ENCODE peak calls at places on chromosomes 6 and 20, in seven cellular contexts. O is CD8-positive, alpha-beta memory T cell; V is left ventricle myocardium inferior; A is pancreas; C is SJCRH30; K is DND-41; U is uterus. S is an unnamed sample.

GRCh38 chr6:110878751-110879539 is 4.4 kb downstream of the AMD1 start:
- DNase-seq in O (peak; percentile 23), V (no peak), A (no peak), C (no peak), K (peak; percentile 36), U (no peak), S (peak; percentile 44)

GRCh38 chr6:151240861-151241642 is 1.3 kb downstream of the AKAP12 start:
- DNase-seq in O (no peak), V (peak; percentile 38), A (peak; percentile 34), C (peak; percentile 77), K (no peak), U (peak; percentile 62), S (peak; percentile 59)

GRCh38 chr20:51156041-51156795 is 133.3 kb upstream of the KCNG1 start:
- DNase-seq in O (no peak), V (no peak), A (no peak), C (no peak), K (no peak), U (peak; percentile 68), S (peak; percentile 77)

GRCh38 chr6:52098649-52099184 is 11.3 kb upstream of the PKHD1 start:
- DNase-seq in O (no peak), V (no peak), A (no peak), C (peak; percentile 49), K (no peak), U (no peak), S (no peak)

GRCh38 chr6:46005254-46005653 is 10.4 kb downstream of the CLIC5 start:
- DNase-seq in O (no peak), V (no peak), A (no peak), C (no peak), K (no peak), U (no peak), S (no peak)

GRCh38 chr20:21234816-21235215 is 68.3 kb upstream of the XRN2 start:
- DNase-seq in O (no peak), V (no peak), A (no peak), C (peak; percentile 75), K (no peak), U (no peak), S (no peak)

GRCh38 chr20:50259705-50260479 is 69.3 kb downstream of the CEBPB start:
- DNase-seq in O (no peak), V (peak; percentile 64), A (no peak), C (no peak), K (no peak), U (no peak), S (peak; percentile 40)

GRCh38 chr6:81023007-81023582 is 729.4 kb downstream of the TENT5A start:
- DNase-seq in O (no peak), V (no peak), A (no peak), C (peak; percentile 15), K (no peak), U (no peak), S (no peak)

GRCh38 chr6:143337201-143337949 is 113.1 kb downstream of the ADAT2 start:
- DNase-seq in O (peak; percentile 29), V (peak; percentile 22), A (peak; percentile 33), C (peak; percentile 58), K (peak; percentile 57), U (no peak), S (peak; percentile 79)

GRCh38 chr20:5156670-5157448 is 30.1 kb downstream of the CDS2 start:
- DNase-seq in O (no peak), V (no peak), A (no peak), C (no peak), K (no peak), U (no peak), S (no peak)

GRCh38 chr6:97053643-97054411 is 129.3 kb downstream of the KLHL32 start:
- DNase-seq in O (no peak), V (no peak), A (no peak), C (no peak), K (no peak), U (no peak), S (no peak)

GRCh38 chr6:97064578-97064977 is 140.1 kb downstream of the KLHL32 start:
- DNase-seq in O (no peak), V (no peak), A (no peak), C (no peak), K (no peak), U (no peak), S (no peak)

GRCh38 chr6:97060254-97060653 is 135.7 kb downstream of the KLHL32 start:
- DNase-seq in O (no peak), V (no peak), A (no peak), C (no peak), K (no peak), U (no peak), S (no peak)

GRCh38 chr6:97055743-97056142 is 131.2 kb downstream of the KLHL32 start:
- DNase-seq in O (no peak), V (no peak), A (no peak), C (no peak), K (no peak), U (no peak), S (no peak)

DNA sequence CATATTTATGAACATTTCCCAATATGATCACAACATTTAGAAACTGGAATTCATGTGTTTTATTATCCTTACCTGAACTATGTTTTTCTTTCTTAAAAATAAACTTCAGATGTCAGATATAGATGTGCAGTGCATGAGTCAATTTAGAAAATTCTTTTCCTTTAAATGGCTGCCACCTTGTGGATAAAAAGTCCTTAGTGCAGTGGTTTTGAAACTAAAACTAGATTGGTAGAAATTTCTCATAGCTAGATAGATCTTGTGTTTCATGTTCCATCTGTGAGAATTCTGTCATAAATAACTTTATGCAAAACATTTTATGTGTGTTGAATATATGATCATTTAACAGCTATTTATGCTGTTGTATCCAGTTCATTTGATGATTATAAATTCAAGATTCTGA is 134.9 kb downstream of the KLHL32 start:
- DNase-seq in O (no peak), V (no peak), A (no peak), C (peak; percentile 40), K (no peak), U (no peak), S (no peak)
- H3K27me3 ChIP-seq in O (no peaks in the 10 kb centered on the region), V (peaks cover 8% of the 10 kb centered on the region), A (no peaks in the 10 kb centered on the region), C (peaks cover 4% of the 10 kb centered on the region), K (peaks cover 12% of the 10 kb centered on the region), U (no peaks in the 10 kb centered on the region), S (peaks cover 3% of the 10 kb centered on the region)

DNA sequence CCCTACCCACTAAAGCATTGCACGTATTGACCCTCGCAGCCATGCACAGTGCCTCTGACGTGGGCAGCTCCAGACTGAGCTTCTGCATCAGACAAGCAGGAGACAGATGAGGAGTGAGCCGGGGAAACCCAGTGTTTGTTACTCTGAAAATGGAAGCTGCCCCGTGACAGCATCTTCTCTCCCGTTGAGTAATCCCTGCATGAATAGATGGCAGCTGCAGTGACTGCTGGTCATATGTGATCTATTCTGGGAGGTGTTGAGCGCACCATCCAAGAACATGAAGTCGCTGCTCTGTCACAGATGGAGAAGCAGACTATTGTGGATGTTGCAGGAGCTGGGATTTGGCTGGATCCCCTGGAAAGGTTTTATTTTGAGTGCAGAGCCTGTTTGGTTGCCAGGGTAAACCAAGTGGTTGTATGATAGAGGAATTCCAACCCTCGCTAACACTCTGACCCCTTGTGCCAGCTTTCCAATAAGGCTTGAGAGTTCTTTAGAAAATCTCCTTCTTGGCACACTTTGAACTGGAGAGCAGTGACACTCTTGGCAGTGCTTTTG is 242.2 kb downstream of the NRN1 start:
- DNase-seq in O (no peak), V (peak; percentile 50), A (no peak), C (peak; percentile 53), K (no peak), U (no peak), S (no peak)
- H3K4me3 ChIP-seq in O (no peak overlapping the region), V (peak overlapping the region; percentile 38), A (no peak overlapping the region), C (no peak overlapping the region), K (no peak overlapping the region), U (no peak overlapping the region), S (no peak overlapping the region)

DNA sequence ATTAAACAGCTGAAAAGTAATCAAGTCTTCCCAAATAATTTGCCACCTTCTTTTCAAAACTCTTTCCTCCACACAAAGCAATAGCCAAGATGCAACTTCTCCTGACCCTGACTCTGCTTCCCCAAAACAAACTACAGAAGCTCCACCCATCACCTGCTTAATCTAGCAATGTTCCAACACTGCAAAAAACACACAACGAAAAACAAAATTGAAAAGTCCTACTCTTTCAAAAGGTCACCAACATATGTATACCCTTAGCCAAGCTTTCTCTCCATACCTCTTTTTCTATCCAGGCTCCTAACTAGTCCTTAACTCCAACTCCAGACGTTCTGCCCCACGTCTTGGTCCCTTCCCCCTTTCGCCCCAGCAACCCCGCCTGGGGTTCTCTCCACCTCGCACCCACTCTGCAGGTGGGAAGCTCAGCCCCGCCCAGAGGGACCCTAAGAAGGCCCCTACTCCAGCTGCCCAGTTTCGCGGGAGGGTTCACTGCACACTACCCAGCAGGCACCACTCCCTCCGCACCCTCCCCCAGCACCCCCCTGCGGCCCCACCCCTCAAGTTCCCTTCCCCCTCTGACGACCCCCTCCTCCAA is 717 bp downstream of the CSNK2A1 start:
- DNase-seq in O (peak; percentile 5), V (no peak), A (peak; percentile 42), C (peak; percentile 46), K (peak; percentile 58), U (no peak), S (peak; percentile 7)
- H3K27me3 ChIP-seq in O (no peaks in the 10 kb centered on the region), V (no peaks in the 10 kb centered on the region), A (no peaks in the 10 kb centered on the region), C (no peaks in the 10 kb centered on the region), K (peaks cover 7% of the 10 kb centered on the region), U (no peaks in the 10 kb centered on the region), S (no peaks in the 10 kb centered on the region)

GRCh38 chr6:8743146-8743745 is 307.9 kb upstream of the SLC35B3 start:
- DNase-seq in O (no peak), V (no peak), A (no peak), C (no peak), K (no peak), U (no peak), S (no peak)
- H3K4me3 ChIP-seq in O (no peak overlapping the region), V (peak overlapping the region; percentile 6), A (no peak overlapping the region), C (no peak overlapping the region), K (peak overlapping the region; percentile 39), U (no peak overlapping the region), S (no peak overlapping the region)

GRCh38 chr20:19519461-19519860 is 238.6 kb upstream of the RIN2 start:
- DNase-seq in O (no peak), V (no peak), A (no peak), C (no peak), K (no peak), U (no peak), S (no peak)
- H3K27me3 ChIP-seq in O (no peaks in the 10 kb centered on the region), V (peaks cover 22% of the 10 kb centered on the region), A (no peaks in the 10 kb centered on the region), C (no peaks in the 10 kb centered on the region), K (no peaks in the 10 kb centered on the region), U (no peaks in the 10 kb centered on the region), S (no peaks in the 10 kb centered on the region)

DNA sequence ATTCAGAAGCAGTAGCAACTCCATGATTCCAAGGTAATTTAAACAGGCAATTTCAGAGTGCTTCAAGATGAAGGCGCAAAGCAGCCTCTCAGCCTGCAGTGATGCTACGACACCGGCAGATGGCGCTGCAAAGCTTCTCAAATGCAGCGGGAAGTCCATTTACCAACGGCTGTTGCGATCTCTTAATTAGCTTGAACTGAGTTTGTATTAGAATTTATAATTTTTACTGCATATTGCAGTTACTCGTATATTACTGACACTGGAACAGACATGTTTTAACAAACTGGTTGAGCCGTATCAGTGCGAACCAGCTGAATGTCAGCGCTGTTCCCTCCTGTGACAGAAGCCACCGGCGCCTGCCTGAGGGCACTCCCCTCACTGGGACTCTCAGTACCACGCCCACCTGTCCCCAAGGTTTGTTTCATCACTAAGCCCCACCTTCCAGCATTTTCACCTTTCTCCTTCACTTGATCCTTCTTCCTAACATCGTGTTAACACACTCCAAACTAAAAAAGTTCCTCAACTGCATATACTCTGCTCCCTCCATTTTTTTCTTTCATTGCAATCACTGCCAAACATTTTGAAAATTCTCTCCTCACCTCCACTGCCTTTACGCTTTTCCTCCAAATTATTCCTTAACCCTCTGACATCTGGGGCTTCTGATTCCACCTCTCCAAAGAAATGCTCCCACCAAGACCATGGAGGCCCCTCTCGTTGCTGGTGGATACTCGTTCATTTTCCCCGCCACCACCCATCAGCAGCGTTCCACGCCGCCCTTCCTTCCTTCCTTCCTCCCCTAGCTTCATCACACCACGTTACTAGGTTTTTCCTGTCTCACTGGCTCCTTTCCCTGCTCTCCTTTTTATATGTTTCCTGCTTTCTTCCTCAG is 14.5 kb downstream of the GNL1 start:
- DNase-seq in O (peak; percentile 74), V (peak; percentile 69), A (peak; percentile 80), C (peak; percentile 85), K (peak; percentile 80), U (peak; percentile 77), S (peak; percentile 56)
- H3K4me3 ChIP-seq in O (peak overlapping the region; percentile 68), V (peak overlapping the region; percentile 63), A (no peak overlapping the region), C (peak overlapping the region; percentile 12), K (peak overlapping the region; percentile 50), U (peak overlapping the region; percentile 10), S (peak overlapping the region; percentile 35)